ENCODE peak calls at places on chromosomes 16 and 17, in seven cellular contexts. O is activated CD8-positive, alpha-beta T cell treated with anti-CD3 and anti-CD28 coated beads, Interleukin-2, amount 10 ng/mL, durations not matched to agents 7 days and 5 days; Y is ascending aorta; C is NCI-H1694 treated with DMSO at 0.1 percent for 48 hours; E is activated CD4-positive, alpha-beta T cell treated with anti-CD3 and anti-CD28 coated beads for 4 hours; H is GM12865; L is skeletal muscle cell. N is an unnamed sample.

GRCh38 chr16:477287-477686 is 50.2 kb upstream of the CAPN15 start:
- DNase-seq in L (no peak), E (no peak), O (no peak), Y (no peak), C (no peak), H (no peak), N (no peak)

GRCh38 chr16:59905628-59906027 is 1171.5 kb upstream of the GOT2 start:
- DNase-seq in E (no peak), Y (no peak), L (peak), H (no peak), O (no peak), C (no peak), N (no peak)

GRCh38 chr17:59649886-59650285 is 30.2 kb downstream of the CLTC start:
- DNase-seq in E (no peak), C (no peak), Y (no peak), O (no peak), H (no peak), L (no peak), N (no peak)

GRCh38 chr17:42459983-42460300 is 1.3 kb downstream of the ATP6V0A1 start:
- DNase-seq in H (peak), L (no peak), C (peak), O (peak), E (no peak), Y (no peak), N (peak)

GRCh38 chr17:43056051-43056450 is 31.0 kb downstream of the RND2 start:
- DNase-seq in E (no peak), O (no peak), Y (no peak), C (no peak), L (no peak), H (no peak), N (no peak)

GRCh38 chr17:66190738-66191606 is 961 bp downstream of the CEP112 start:
- DNase-seq in O (no peak), L (peak), H (no peak), C (no peak), Y (no peak), E (no peak), N (peak)

GRCh38 chr17:80997471-80998387 is 6.1 kb downstream of the CHMP6 start:
- DNase-seq in C (no peak), O (no peak), H (no peak), E (no peak), Y (no peak), L (no peak), N (no peak)

GRCh38 chr17:67624886-67625656 is 92.7 kb upstream of the NOL11 start:
- DNase-seq in O (no peak), E (no peak), L (no peak), H (no peak), C (no peak), Y (no peak), N (no peak)

GRCh38 chr17:73311781-73312641 is at the start of gene CDC42EP4:
- DNase-seq in L (peak), C (peak), H (peak), O (peak), E (peak), Y (peak), N (peak)

GRCh38 chr17:47707056-47707791 is 13.3 kb downstream of the TBKBP1 start:
- DNase-seq in H (no peak), E (no peak), O (no peak), L (no peak), Y (no peak), C (no peak), N (no peak)

GRCh38 chr16:30997000-30997886 is 12.2 kb downstream of the HSD3B7 start:
- DNase-seq in Y (peak), E (peak), C (no peak), H (peak), L (no peak), O (peak), N (peak)

GRCh38 chr17:38326996-38327792 is 16.6 kb downstream of the GPR179 start:
- DNase-seq in E (no peak), Y (peak), C (no peak), H (no peak), O (peak), L (no peak), N (peak)

GRCh38 chr16:54875443-54875842 is 55.2 kb upstream of the IRX5 start:
- DNase-seq in H (no peak), O (no peak), C (no peak), L (no peak), Y (no peak), E (no peak), N (no peak)

GRCh38 chr17:39022961-39023360 is 55.8 kb upstream of the FBXO47 start:
- DNase-seq in Y (no peak), O (no peak), H (no peak), L (no peak), C (no peak), E (no peak), N (no peak)

GRCh38 chr17:10756604-10757003 is 26.8 kb upstream of the TMEM220 start:
- DNase-seq in L (no peak), H (no peak), O (no peak), Y (no peak), E (no peak), C (no peak), N (no peak)

GRCh38 chr17:82424001-82424862 is 5.8 kb upstream of the OGFOD3 start:
- DNase-seq in C (peak), O (peak), L (no peak), E (peak), H (peak), Y (no peak), N (peak)

GRCh38 chr17:82106697-82107305 is 8.8 kb upstream of the FASN start:
- DNase-seq in O (no peak), L (no peak), E (no peak), C (no peak), Y (no peak), H (no peak), N (no peak)

GRCh38 chr17:73695035-73695738 is 50.9 kb upstream of the SDK2 start:
- DNase-seq in E (no peak), Y (no peak), C (no peak), H (no peak), O (no peak), L (no peak), N (no peak)

GRCh38 chr16:11171757-11172299 is 84.2 kb downstream of the SOCS1 start:
- DNase-seq in Y (no peak), C (no peak), H (no peak), E (no peak), O (no peak), L (no peak), N (no peak)